ENCODE peak calls at places on chromosomes 16 and 17, in four cellular contexts. S is heart right ventricle; P is kidney epithelial cell; I is activated CD4-positive, alpha-beta T cell treated with anti-CD3 and anti-CD28 coated beads for 48 hours. J is an unnamed sample.

GRCh38 chr16:47460301-47460754 is 535 bp downstream of the ITFG1 start:
- DNase-seq in I (no peak), S (no peak), P (no peak), J (no peak)

GRCh38 chr17:60134396-60135159 is 15.2 kb upstream of the CA4 start:
- DNase-seq in S (no peak), I (peak), P (no peak), J (no peak)

GRCh38 chr17:66281671-66282369 is 20.6 kb upstream of the PRKCA start:
- DNase-seq in I (no peak), S (no peak), P (no peak), J (no peak)

GRCh38 chr16:27703545-27703944 is 153.6 kb downstream of the KATNIP start:
- DNase-seq in I (no peak), S (no peak), P (no peak), J (no peak)

GRCh38 chr17:43599835-43600234 is 53.7 kb upstream of the ETV4 start:
- DNase-seq in I (no peak), P (peak), S (no peak), J (no peak)

GRCh38 chr16:17466876-17467275 is 3.9 kb downstream of the XYLT1 start:
- DNase-seq in S (no peak), I (no peak), P (no peak), J (no peak)

GRCh38 chr17:59000022-59000421 is 106.7 kb downstream of the TRIM37 start:
- DNase-seq in S (no peak), I (no peak), P (no peak), J (no peak)

GRCh38 chr17:17353625-17354484 is 50.7 kb downstream of the NT5M start:
- DNase-seq in P (no peak), S (no peak), I (no peak), J (no peak)

GRCh38 chr16:11219188-11219587 is 36.8 kb downstream of the SOCS1 start:
- DNase-seq in I (no peak), P (no peak), S (no peak), J (no peak)

J was measured in RPMI8226.